ENCODE peak calls at places on chromosome 16, in nine cellular contexts. One of them, this sample, is unnamed.

GRCh38 chr16:85724126-85724879 is 26.6 kb downstream of the C16orf74 start:
- DNase-seq in AG09309: no peak
- DNase-seq in CD8-positive, alpha-beta memory T cell: no peak
- DNase-seq in iPS-NIHi11: no peak
- DNase-seq in EH: no peak
- DNase-seq in C1 segment of cervical spinal cord: no peak
- DNase-seq in neuronal stem cell: no peak
- DNase-seq in GM10248: no peak
- DNase-seq in AG20443: no peak
- DNase-seq in this sample: no peak

GRCh38 chr16:29154676-29155121 is 169.8 kb downstream of the LAT start:
- DNase-seq in C1 segment of cervical spinal cord: no peak
- DNase-seq in EH: peak
- DNase-seq in CD8-positive, alpha-beta memory T cell: no peak
- DNase-seq in GM10248: no peak
- DNase-seq in neuronal stem cell: no peak
- DNase-seq in iPS-NIHi11: no peak
- DNase-seq in AG20443: no peak
- DNase-seq in AG09309: no peak
- DNase-seq in this sample: no peak

GRCh38 chr16:84633622-84634021 is 14.7 kb upstream of the KLHL36 start:
- DNase-seq in GM10248: no peak
- DNase-seq in CD8-positive, alpha-beta memory T cell: no peak
- DNase-seq in neuronal stem cell: no peak
- DNase-seq in iPS-NIHi11: no peak
- DNase-seq in C1 segment of cervical spinal cord: no peak
- DNase-seq in AG09309: no peak
- DNase-seq in EH: no peak
- DNase-seq in AG20443: no peak
- DNase-seq in this sample: no peak

GRCh38 chr16:85422374-85423185 is 190.5 kb upstream of the GSE1 start:
- DNase-seq in EH: no peak
- DNase-seq in AG20443: no peak
- DNase-seq in GM10248: no peak
- DNase-seq in C1 segment of cervical spinal cord: no peak
- DNase-seq in CD8-positive, alpha-beta memory T cell: peak
- DNase-seq in neuronal stem cell: no peak
- DNase-seq in AG09309: no peak
- DNase-seq in iPS-NIHi11: no peak
- DNase-seq in this sample: no peak

GRCh38 chr16:20383106-20384029 is 21.2 kb downstream of the PDILT start:
- DNase-seq in AG20443: peak
- DNase-seq in AG09309: peak
- DNase-seq in iPS-NIHi11: peak
- DNase-seq in C1 segment of cervical spinal cord: peak
- DNase-seq in GM10248: peak
- DNase-seq in CD8-positive, alpha-beta memory T cell: no peak
- DNase-seq in EH: peak
- DNase-seq in neuronal stem cell: peak
- DNase-seq in this sample: peak

GRCh38 chr16:66205287-66206167 is 161.0 kb upstream of the CDH5 start:
- DNase-seq in CD8-positive, alpha-beta memory T cell: no peak
- DNase-seq in C1 segment of cervical spinal cord: no peak
- DNase-seq in GM10248: no peak
- DNase-seq in AG20443: peak
- DNase-seq in AG09309: peak
- DNase-seq in iPS-NIHi11: no peak
- DNase-seq in neuronal stem cell: no peak
- DNase-seq in EH: peak
- DNase-seq in this sample: no peak

GRCh38 chr16:86345521-86345920 is 164.8 kb upstream of the FOXF1 start:
- DNase-seq in neuronal stem cell: no peak
- DNase-seq in GM10248: no peak
- DNase-seq in AG20443: no peak
- DNase-seq in AG09309: no peak
- DNase-seq in CD8-positive, alpha-beta memory T cell: no peak
- DNase-seq in iPS-NIHi11: no peak
- DNase-seq in EH: no peak
- DNase-seq in C1 segment of cervical spinal cord: no peak
- DNase-seq in this sample: no peak

GRCh38 chr16:89112377-89113151 is 18.9 kb downstream of the ACSF3 start:
- DNase-seq in iPS-NIHi11: no peak
- DNase-seq in neuronal stem cell: no peak
- DNase-seq in AG09309: no peak
- DNase-seq in CD8-positive, alpha-beta memory T cell: no peak
- DNase-seq in AG20443: no peak
- DNase-seq in C1 segment of cervical spinal cord: no peak
- DNase-seq in GM10248: no peak
- DNase-seq in EH: no peak
- DNase-seq in this sample: no peak

This sample was measured in amygdala.